ENCODE peak calls at places on chromosome 7, in eight cellular contexts. S is DMS153; X is activated CD8-positive, alpha-beta memory T cell treated with anti-CD3 and anti-CD28 coated beads for 24 hours; D is activated T-cell treated with anti-CD3 and anti-CD28 coated beads for 48 hours; K is AML-193; Z is right cardiac atrium; M is gastrocnemius medialis; P is PC-3. T is an unnamed sample.

GRCh38 chr7:90288154-90288553 is 33.0 kb downstream of the FAM237B start:
- DNase-seq in P (no peak), X (no peak), D (no peak), M (no peak), Z (no peak), S (no peak), K (no peak), T (no peak)

GRCh38 chr7:100711369-100711768 is 5.4 kb downstream of the POP7 start:
- DNase-seq in K (no peak), D (no peak), P (no peak), M (no peak), X (no peak), Z (no peak), S (no peak), T (no peak)

GRCh38 chr7:137923380-137923779 is 76.6 kb upstream of the DGKI start:
- DNase-seq in Z (no peak), S (no peak), M (no peak), X (no peak), D (no peak), P (peak), K (no peak), T (no peak)

GRCh38 chr7:37311282-37311868 is 137.3 kb downstream of the ELMO1 start:
- DNase-seq in D (peak), X (no peak), S (no peak), Z (peak), M (no peak), K (no peak), P (no peak), T (no peak)

GRCh38 chr7:9937944-9938631 is 1035.6 kb upstream of the PHF14 start:
- DNase-seq in X (no peak), S (no peak), P (peak), M (no peak), D (no peak), Z (no peak), K (no peak), T (no peak)

GRCh38 chr7:142347091-142347490 is 89.2 kb upstream of the PRSS58 start:
- DNase-seq in K (no peak), Z (no peak), D (no peak), X (no peak), S (no peak), P (no peak), M (no peak), T (no peak)

GRCh38 chr7:29496355-29497020 is 67.1 kb upstream of the PRR15 start:
- DNase-seq in S (no peak), X (no peak), Z (no peak), K (no peak), D (no peak), P (no peak), M (no peak), T (no peak)

GRCh38 chr7:30159698-30160143 is 24.9 kb downstream of the MTURN start:
- DNase-seq in Z (peak), D (no peak), M (no peak), P (peak), X (no peak), K (peak), S (peak), T (no peak)

GRCh38 chr7:116173051-116174028 is 37.0 kb upstream of the TES start:
- DNase-seq in K (peak), P (peak), Z (no peak), D (no peak), M (no peak), S (peak), X (no peak), T (no peak)

GRCh38 chr7:30282735-30283134 is 1.7 kb upstream of the ZNRF2 start:
- DNase-seq in D (no peak), Z (no peak), K (no peak), X (no peak), P (no peak), S (no peak), M (no peak), T (no peak)

GRCh38 chr7:134757938-134758337 is 21.5 kb upstream of the CALD1 start:
- DNase-seq in X (no peak), M (no peak), D (no peak), P (no peak), K (no peak), Z (no peak), S (no peak), T (no peak)

GRCh38 chr7:116711790-116712189 is 39.8 kb downstream of the MET start:
- DNase-seq in M (no peak), P (no peak), Z (no peak), X (no peak), K (no peak), D (no peak), S (no peak), T (no peak)

GRCh38 chr7:26965724-26966123 is 101.3 kb upstream of the SKAP2 start:
- DNase-seq in D (no peak), Z (no peak), S (no peak), K (no peak), P (no peak), M (no peak), X (no peak), T (no peak)

GRCh38 chr7:158053516-158053915 is 534.1 kb downstream of the PTPRN2 start:
- DNase-seq in Z (no peak), M (no peak), X (no peak), P (no peak), S (no peak), K (no peak), D (no peak), T (no peak)

GRCh38 chr7:44977304-44977858 is 1.4 kb downstream of the MYO1G start:
- DNase-seq in M (no peak), K (peak), Z (no peak), P (no peak), D (peak), X (peak), S (no peak), T (no peak)

GRCh38 chr7:123692471-123692877 is 36.8 kb downstream of the LMOD2 start:
- DNase-seq in K (no peak), P (no peak), M (no peak), D (no peak), Z (peak), S (no peak), X (no peak), T (peak)

GRCh38 chr7:25929448-25929847 is 222.6 kb upstream of the NFE2L3 start:
- DNase-seq in P (no peak), K (no peak), D (no peak), S (no peak), M (no peak), X (no peak), Z (no peak), T (no peak)

GRCh38 chr7:27899601-27900000 is 159.6 kb downstream of the TAX1BP1 start:
- DNase-seq in K (no peak), P (no peak), S (no peak), D (peak), Z (no peak), M (no peak), X (no peak), T (no peak)

T was measured in ecto neural progenitor cell.